ENCODE peak calls at places on chromosome 17, in four cellular contexts. T is fibroblast of lung, E is endothelial cell of umbilical vein, V is HCT116. D is an unnamed sample.

GRCh38 chr17:39244600-39245570 is 19.1 kb upstream of the STAC2 start:
- DNase-seq in E (peak), T (peak), V (peak), D (peak)

GRCh38 chr17:81486174-81486810 is 26.3 kb downstream of the ACTG1 start:
- DNase-seq in T (no peak), V (no peak), E (peak), D (no peak)

GRCh38 chr17:72259977-72260376 is 139.2 kb downstream of the SOX9 start:
- DNase-seq in T (no peak), V (no peak), E (no peak), D (no peak)

GRCh38 chr17:76272541-76273434 is 7.6 kb downstream of the UBALD2 start:
- DNase-seq in T (no peak), E (no peak), V (no peak), D (no peak)

GRCh38 chr17:33802349-33803272 is 452.5 kb upstream of the CCL2 start:
- DNase-seq in V (no peak), E (no peak), T (no peak), D (no peak)

GRCh38 chr17:49971848-49972485 is 3.0 kb downstream of the DLX4 start:
- DNase-seq in E (no peak), T (no peak), V (no peak), D (no peak)

GRCh38 chr17:38404174-38404943 is 23.9 kb upstream of the ARHGAP23 start:
- DNase-seq in E (no peak), V (no peak), T (no peak), D (no peak)

GRCh38 chr17:57665128-57665527 is 80.0 kb downstream of the CCDC182 start:
- DNase-seq in T (no peak), E (no peak), V (no peak), D (no peak)

GRCh38 chr17:78263063-78263735 is 31.8 kb downstream of the TMEM235 start:
- DNase-seq in E (peak), T (no peak), V (no peak), D (no peak)

GRCh38 chr17:5123343-5124124 is 7.7 kb downstream of the USP6 start:
- DNase-seq in T (no peak), V (no peak), E (no peak), D (no peak)

GRCh38 chr17:2965621-2966275 is 97.7 kb downstream of the OR1D5 start:
- DNase-seq in E (no peak), T (peak), V (peak), D (no peak)

GRCh38 chr17:63433746-63434591 is 12.1 kb downstream of the CYB561 start:
- DNase-seq in T (peak), E (no peak), V (no peak), D (no peak)

GRCh38 chr17:28570716-28571254 is 539 bp downstream of the PIGS start:
- DNase-seq in V (no peak), T (no peak), E (peak), D (peak)

GRCh38 chr17:32755045-32755805 is 121.7 kb downstream of the MYO1D start:
- DNase-seq in T (peak), E (peak), V (peak), D (peak)

GRCh38 chr17:64202683-64203430 is 60.2 kb downstream of the TEX2 start:
- DNase-seq in E (no peak), V (no peak), T (no peak), D (no peak)

GRCh38 chr17:81494984-81495383 is 17.6 kb downstream of the ACTG1 start:
- DNase-seq in E (no peak), V (no peak), T (no peak), D (no peak)

GRCh38 chr17:16250635-16251034 is 33.6 kb downstream of the PIGL start:
- DNase-seq in E (no peak), V (no peak), T (peak), D (no peak)

GRCh38 chr17:4199818-4200402 is 56.9 kb downstream of the CYB5D2 start:
- DNase-seq in T (peak), E (peak), V (peak), D (peak)

GRCh38 chr17:6713130-6713917 is at the start of gene SLC13A5:
- DNase-seq in E (peak), V (no peak), T (peak), D (no peak)
- TF ChIP-seq EZH2 in E (no peak), V (no peak), T (peak), D (no peak)

DNA sequence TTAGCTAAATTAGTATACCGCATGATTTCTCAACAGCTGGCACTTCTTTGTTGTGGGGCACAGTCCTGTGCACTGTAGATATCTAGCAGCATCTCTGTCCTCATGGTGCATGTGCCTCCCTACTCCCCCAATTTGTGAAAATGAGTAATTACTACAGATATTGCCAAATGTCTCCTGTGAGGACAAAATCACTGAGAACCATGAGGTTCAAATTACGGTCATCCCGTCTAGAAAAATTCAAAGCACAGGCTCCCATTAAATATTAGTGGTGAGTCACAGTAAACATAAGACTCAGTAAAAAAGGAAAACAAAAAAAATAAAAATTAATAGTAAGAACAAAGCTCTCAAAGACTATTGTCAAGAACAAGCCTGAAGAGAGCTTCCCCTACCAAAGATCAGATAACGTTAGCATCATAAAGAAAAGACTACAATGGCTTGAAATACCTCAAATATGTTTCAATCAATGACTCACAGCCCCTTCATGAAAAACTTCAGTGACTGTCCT is 57.8 kb downstream of the STH start:
- DNase-seq in V (peak), T (peak), E (peak), D (no peak)
- H3K9ac ChIP-seq in V (peak), T (no peak), E (peak), D (no peak)

DNA sequence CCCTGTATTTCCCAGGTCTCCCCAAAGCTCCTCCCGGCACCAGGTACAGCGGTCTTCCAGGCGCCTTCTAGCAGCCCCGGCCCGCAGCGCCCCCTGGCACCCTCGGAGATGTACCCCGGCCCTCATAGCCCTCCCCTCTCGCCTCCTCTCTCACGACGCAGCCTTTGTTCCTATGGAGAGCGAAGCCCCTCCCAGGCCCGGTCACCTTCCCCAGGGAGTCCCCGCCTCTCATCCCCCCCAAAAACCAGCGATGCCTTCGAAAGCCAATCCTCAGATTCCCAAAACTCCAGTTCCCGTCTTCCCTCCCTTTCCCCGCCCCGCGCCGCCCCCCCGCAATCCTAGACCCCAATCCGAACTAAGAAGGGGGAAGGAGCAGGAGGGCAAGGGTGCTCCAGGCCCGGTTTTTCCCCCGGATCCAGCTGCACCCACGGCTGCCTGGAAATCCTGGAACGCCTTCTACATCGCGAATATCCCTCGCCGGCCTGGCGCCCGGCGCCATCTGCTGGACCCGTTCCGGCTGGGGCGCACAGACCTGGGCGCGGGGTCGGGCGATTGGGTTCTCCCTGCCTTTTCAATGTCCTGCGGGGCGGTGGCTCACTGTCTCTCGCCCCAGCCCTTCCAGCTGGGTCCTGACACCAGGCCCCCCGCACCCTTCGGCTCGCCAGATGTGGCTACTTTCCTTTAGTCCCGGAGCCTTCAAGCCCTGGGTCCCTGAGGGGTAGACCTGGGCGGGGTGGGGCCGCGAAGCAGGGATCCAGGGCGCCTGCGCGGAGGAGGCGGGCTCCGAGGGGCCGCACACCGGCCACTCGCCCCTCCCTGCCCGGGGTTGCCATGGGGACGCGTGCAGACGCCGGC is at the start of gene DNAH2:
- DNase-seq in T (peak), V (peak), E (peak), D (no peak)
- TF ChIP-seq EZH2 in T (peak), V (no peak), E (no peak), D (peak)

GRCh38 chr17:61310611-61311010 is 89.0 kb upstream of the TBX2 start:
- DNase-seq in V (no peak), T (no peak), E (no peak), D (no peak)

GRCh38 chr17:61307905-61308886 is 91.4 kb upstream of the TBX2 start:
- DNase-seq in E (no peak), V (no peak), T (peak), D (no peak)

GRCh38 chr17:61312406-61313295 is 87.0 kb upstream of the TBX2 start:
- DNase-seq in E (no peak), V (no peak), T (no peak), D (no peak)

GRCh38 chr17:61309857-61310256 is 89.8 kb upstream of the TBX2 start:
- DNase-seq in V (no peak), E (no peak), T (peak), D (no peak)

DNA sequence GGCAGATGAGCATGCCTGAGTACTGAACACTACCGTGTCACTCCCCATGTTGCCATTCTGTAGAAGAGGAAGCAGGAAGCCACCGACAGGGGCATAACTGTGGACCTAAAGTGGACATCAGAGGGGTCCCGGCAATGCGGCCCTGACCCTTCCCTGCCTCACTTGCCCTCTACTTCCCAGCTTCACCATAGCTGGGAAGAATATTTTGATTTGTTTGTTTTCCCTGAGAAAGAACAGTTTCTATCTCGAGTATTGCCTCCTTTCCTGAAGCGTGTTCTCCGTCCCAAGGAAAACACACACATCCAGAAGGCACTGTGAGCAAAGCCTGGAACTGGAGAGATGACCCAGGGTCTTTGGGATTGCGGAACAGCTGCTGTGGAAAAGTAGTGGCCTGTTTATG is 90.3 kb upstream of the TBX2 start:
- DNase-seq in V (no peak), T (no peak), E (no peak), D (no peak)
- H3K9ac ChIP-seq in V (no peak), T (peak), E (no peak), D (no peak)

GRCh38 chr17:47847341-47848197 is 3.4 kb downstream of the SP6 start:
- DNase-seq in V (no peak), T (no peak), E (no peak), D (peak)
- TF ChIP-seq EZH2 in V (no peak), T (no peak), E (no peak), D (no peak)

GRCh38 chr17:43943769-43944418 is 1.6 kb upstream of the PPY start:
- DNase-seq in V (peak), T (peak), E (peak), D (peak)
- H3K9ac ChIP-seq in V (no peak), T (no peak), E (no peak), D (no peak)

DNA sequence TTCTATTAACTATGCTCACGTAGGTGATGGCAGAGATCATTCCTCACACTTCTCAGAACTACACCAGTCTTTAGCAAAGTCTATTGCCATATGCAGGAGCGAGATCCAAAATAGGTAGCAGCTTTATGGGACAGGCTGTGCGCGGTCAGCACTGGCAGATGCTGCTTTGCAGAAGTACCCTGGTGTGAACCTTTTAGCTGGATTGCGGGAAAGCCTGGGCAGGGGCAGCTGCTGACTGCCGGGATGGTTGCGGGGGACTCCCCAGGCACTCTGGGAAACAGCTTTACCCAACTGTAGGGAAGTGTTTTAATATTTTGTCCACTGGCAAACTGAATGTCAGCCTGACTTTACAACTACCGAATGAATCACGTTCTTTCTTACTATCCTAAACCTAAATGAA is 251.3 kb downstream of the HS3ST3A1 start:
- DNase-seq in T (no peak), V (no peak), E (no peak), D (no peak)
- TF ChIP-seq EZH2 in T (no peak), V (no peak), E (no peak), D (no peak)

D was measured in MM.1S.